ENCODE peak calls at places on chromosomes 11 and 22, in nine cellular contexts. One of them, this sample, is unnamed.

GRCh38 chr22:24165673-24166072 is 15.6 kb upstream of the SUSD2 start:
- DNase-seq in ascending aorta: no peak
- DNase-seq in lung: no peak
- DNase-seq in AG09309: no peak
- DNase-seq in body of pancreas: no peak
- DNase-seq in cardiac fibroblast: no peak
- DNase-seq in hepatocyte: no peak
- DNase-seq in adrenal gland: no peak
- DNase-seq in vagina: no peak
- DNase-seq in this sample: no peak

GRCh38 chr11:65454696-65455456 is 32.3 kb downstream of the NEAT1 start:
- DNase-seq in ascending aorta: peak
- DNase-seq in lung: peak
- DNase-seq in AG09309: no peak
- DNase-seq in body of pancreas: peak
- DNase-seq in cardiac fibroblast: peak
- DNase-seq in hepatocyte: peak
- DNase-seq in adrenal gland: peak
- DNase-seq in vagina: peak
- DNase-seq in this sample: no peak

GRCh38 chr11:77322506-77322905 is 21.0 kb upstream of the GDPD4 start:
- DNase-seq in ascending aorta: no peak
- DNase-seq in lung: peak
- DNase-seq in AG09309: peak
- DNase-seq in body of pancreas: peak
- DNase-seq in cardiac fibroblast: peak
- DNase-seq in hepatocyte: no peak
- DNase-seq in adrenal gland: peak
- DNase-seq in vagina: no peak
- DNase-seq in this sample: no peak

GRCh38 chr11:124716596-124716995 is 23.1 kb upstream of the NRGN start:
- DNase-seq in ascending aorta: no peak
- DNase-seq in lung: no peak
- DNase-seq in AG09309: no peak
- DNase-seq in body of pancreas: no peak
- DNase-seq in cardiac fibroblast: no peak
- DNase-seq in hepatocyte: no peak
- DNase-seq in adrenal gland: no peak
- DNase-seq in vagina: no peak
- DNase-seq in this sample: no peak

GRCh38 chr11:73379189-73379880 is 3.1 kb downstream of the RELT start:
- DNase-seq in ascending aorta: no peak
- DNase-seq in lung: peak
- DNase-seq in AG09309: no peak
- DNase-seq in body of pancreas: peak
- DNase-seq in cardiac fibroblast: no peak
- DNase-seq in hepatocyte: no peak
- DNase-seq in adrenal gland: no peak
- DNase-seq in vagina: no peak
- DNase-seq in this sample: peak

GRCh38 chr11:5200582-5200981 is at the start of gene OR51V1:
- DNase-seq in ascending aorta: no peak
- DNase-seq in lung: no peak
- DNase-seq in AG09309: no peak
- DNase-seq in body of pancreas: no peak
- DNase-seq in cardiac fibroblast: no peak
- DNase-seq in hepatocyte: no peak
- DNase-seq in adrenal gland: no peak
- DNase-seq in vagina: no peak
- DNase-seq in this sample: no peak

GRCh38 chr11:72352859-72353551 is 81.3 kb downstream of the CLPB start:
- DNase-seq in ascending aorta: no peak
- DNase-seq in lung: no peak
- DNase-seq in AG09309: peak
- DNase-seq in body of pancreas: no peak
- DNase-seq in cardiac fibroblast: peak
- DNase-seq in hepatocyte: peak
- DNase-seq in adrenal gland: no peak
- DNase-seq in vagina: no peak
- DNase-seq in this sample: no peak

GRCh38 chr11:65112551-65113360 is 1.1 kb downstream of the TM7SF2 start:
- DNase-seq in ascending aorta: peak
- DNase-seq in lung: no peak
- DNase-seq in AG09309: no peak
- DNase-seq in body of pancreas: peak
- DNase-seq in cardiac fibroblast: peak
- DNase-seq in hepatocyte: peak
- DNase-seq in adrenal gland: peak
- DNase-seq in vagina: no peak
- DNase-seq in this sample: no peak

GRCh38 chr11:114326776-114327175 is 30.6 kb downstream of the NNMT start:
- DNase-seq in ascending aorta: no peak
- DNase-seq in lung: no peak
- DNase-seq in AG09309: no peak
- DNase-seq in body of pancreas: no peak
- DNase-seq in cardiac fibroblast: no peak
- DNase-seq in hepatocyte: no peak
- DNase-seq in adrenal gland: no peak
- DNase-seq in vagina: no peak
- DNase-seq in this sample: no peak

GRCh38 chr11:2272241-2272945 is 2.0 kb upstream of the ASCL2 start:
- DNase-seq in ascending aorta: no peak
- DNase-seq in lung: no peak
- DNase-seq in AG09309: no peak
- DNase-seq in body of pancreas: no peak
- DNase-seq in cardiac fibroblast: no peak
- DNase-seq in hepatocyte: no peak
- DNase-seq in adrenal gland: no peak
- DNase-seq in vagina: peak
- DNase-seq in this sample: no peak

GRCh38 chr11:26994579-26995210 is 783 bp downstream of the FIBIN start:
- DNase-seq in ascending aorta: no peak
- DNase-seq in lung: no peak
- DNase-seq in AG09309: no peak
- DNase-seq in body of pancreas: peak
- DNase-seq in cardiac fibroblast: peak
- DNase-seq in hepatocyte: no peak
- DNase-seq in adrenal gland: no peak
- DNase-seq in vagina: no peak
- DNase-seq in this sample: no peak

GRCh38 chr22:49323751-49324415 is 503.8 kb downstream of the BRD1 start:
- DNase-seq in ascending aorta: peak
- DNase-seq in lung: no peak
- DNase-seq in AG09309: no peak
- DNase-seq in body of pancreas: no peak
- DNase-seq in cardiac fibroblast: no peak
- DNase-seq in hepatocyte: no peak
- DNase-seq in adrenal gland: no peak
- DNase-seq in vagina: peak
- DNase-seq in this sample: no peak

GRCh38 chr11:80327971-80328614 is 887.3 kb upstream of the TENM4 start:
- DNase-seq in ascending aorta: no peak
- DNase-seq in lung: no peak
- DNase-seq in AG09309: no peak
- DNase-seq in body of pancreas: no peak
- DNase-seq in cardiac fibroblast: no peak
- DNase-seq in hepatocyte: no peak
- DNase-seq in adrenal gland: no peak
- DNase-seq in vagina: no peak
- DNase-seq in this sample: no peak

GRCh38 chr11:116249561-116249960 is 523.2 kb downstream of the BUD13 start:
- DNase-seq in ascending aorta: no peak
- DNase-seq in lung: no peak
- DNase-seq in AG09309: no peak
- DNase-seq in body of pancreas: no peak
- DNase-seq in cardiac fibroblast: no peak
- DNase-seq in hepatocyte: no peak
- DNase-seq in adrenal gland: no peak
- DNase-seq in vagina: no peak
- DNase-seq in this sample: peak

GRCh38 chr22:19966908-19967750 is 25.5 kb upstream of the TXNRD2 start:
- DNase-seq in ascending aorta: no peak
- DNase-seq in lung: no peak
- DNase-seq in AG09309: no peak
- DNase-seq in body of pancreas: no peak
- DNase-seq in cardiac fibroblast: no peak
- DNase-seq in hepatocyte: no peak
- DNase-seq in adrenal gland: no peak
- DNase-seq in vagina: no peak
- DNase-seq in this sample: no peak

GRCh38 chr11:111259871-111260270 is 14.3 kb downstream of the POU2AF2 start:
- DNase-seq in ascending aorta: no peak
- DNase-seq in lung: no peak
- DNase-seq in AG09309: no peak
- DNase-seq in body of pancreas: no peak
- DNase-seq in cardiac fibroblast: no peak
- DNase-seq in hepatocyte: no peak
- DNase-seq in adrenal gland: no peak
- DNase-seq in vagina: no peak
- DNase-seq in this sample: no peak

GRCh38 chr11:105057432-105057831 is 12.3 kb upstream of the CARD16 start:
- DNase-seq in ascending aorta: no peak
- DNase-seq in lung: no peak
- DNase-seq in AG09309: no peak
- DNase-seq in body of pancreas: no peak
- DNase-seq in cardiac fibroblast: no peak
- DNase-seq in hepatocyte: no peak
- DNase-seq in adrenal gland: no peak
- DNase-seq in vagina: no peak
- DNase-seq in this sample: no peak
- TF ChIP-seq CTCF in ascending aorta: no peak
- TF ChIP-seq CTCF in lung: no peak
- TF ChIP-seq CTCF in AG09309: no peak
- TF ChIP-seq CTCF in body of pancreas: no peak
- TF ChIP-seq CTCF in cardiac fibroblast: no peak
- TF ChIP-seq CTCF in hepatocyte: no peak
- TF ChIP-seq CTCF in adrenal gland: no peak
- TF ChIP-seq CTCF in vagina: no peak
- TF ChIP-seq CTCF in this sample: no peak

DNA sequence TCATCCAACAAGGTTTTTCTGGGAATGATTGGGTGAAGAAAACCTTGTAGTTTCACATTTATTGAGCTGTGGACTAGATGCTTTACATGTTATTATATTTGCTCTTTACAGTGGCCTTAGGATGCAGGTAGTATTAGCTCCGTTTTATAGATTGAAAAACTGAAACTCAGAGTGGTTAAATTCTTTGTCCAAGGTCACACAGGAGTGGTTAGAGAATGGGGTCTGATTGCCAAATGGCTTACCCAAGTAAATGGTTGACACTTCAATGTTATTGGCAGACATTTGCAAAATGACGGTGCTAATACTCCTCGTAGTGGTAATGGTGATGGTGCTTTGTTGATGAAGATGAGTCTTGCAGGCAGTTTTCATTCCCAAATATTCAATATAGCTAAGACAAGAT is 2.2 kb downstream of the GTPBP1 start:
- DNase-seq in ascending aorta: no peak
- DNase-seq in lung: no peak
- DNase-seq in AG09309: no peak
- DNase-seq in body of pancreas: no peak
- DNase-seq in cardiac fibroblast: no peak
- DNase-seq in hepatocyte: no peak
- DNase-seq in adrenal gland: no peak
- DNase-seq in vagina: no peak
- DNase-seq in this sample: no peak
- H3K4me3 ChIP-seq in ascending aorta: no peak
- H3K4me3 ChIP-seq in lung: no peak
- H3K4me3 ChIP-seq in AG09309: no peak
- H3K4me3 ChIP-seq in body of pancreas: no peak
- H3K4me3 ChIP-seq in cardiac fibroblast: no peak
- H3K4me3 ChIP-seq in hepatocyte: no peak
- H3K4me3 ChIP-seq in adrenal gland: no peak
- H3K4me3 ChIP-seq in vagina: no peak
- H3K4me3 ChIP-seq in this sample: peak

GRCh38 chr11:107457558-107458271 is at the start of gene CWF19L2:
- DNase-seq in ascending aorta: peak
- DNase-seq in lung: peak
- DNase-seq in AG09309: peak
- DNase-seq in body of pancreas: peak
- DNase-seq in cardiac fibroblast: peak
- DNase-seq in hepatocyte: peak
- DNase-seq in adrenal gland: peak
- DNase-seq in vagina: peak
- DNase-seq in this sample: peak
- TF ChIP-seq CTCF in ascending aorta: no peak
- TF ChIP-seq CTCF in lung: no peak
- TF ChIP-seq CTCF in AG09309: peak
- TF ChIP-seq CTCF in body of pancreas: peak
- TF ChIP-seq CTCF in cardiac fibroblast: no peak
- TF ChIP-seq CTCF in hepatocyte: no peak
- TF ChIP-seq CTCF in adrenal gland: no peak
- TF ChIP-seq CTCF in vagina: peak
- TF ChIP-seq CTCF in this sample: no peak

GRCh38 chr22:37030560-37031281 is 11.2 kb downstream of the MPST start:
- DNase-seq in ascending aorta: no peak
- DNase-seq in lung: no peak
- DNase-seq in AG09309: no peak
- DNase-seq in body of pancreas: no peak
- DNase-seq in cardiac fibroblast: no peak
- DNase-seq in hepatocyte: no peak
- DNase-seq in adrenal gland: no peak
- DNase-seq in vagina: no peak
- DNase-seq in this sample: no peak

GRCh38 chr22:37032535-37033460 is 13.3 kb downstream of the MPST start:
- DNase-seq in ascending aorta: no peak
- DNase-seq in lung: peak
- DNase-seq in AG09309: peak
- DNase-seq in body of pancreas: peak
- DNase-seq in cardiac fibroblast: peak
- DNase-seq in hepatocyte: peak
- DNase-seq in adrenal gland: no peak
- DNase-seq in vagina: no peak
- DNase-seq in this sample: no peak

GRCh38 chr22:37033605-37034430 is 14.3 kb downstream of the MPST start:
- DNase-seq in ascending aorta: no peak
- DNase-seq in lung: no peak
- DNase-seq in AG09309: no peak
- DNase-seq in body of pancreas: no peak
- DNase-seq in cardiac fibroblast: no peak
- DNase-seq in hepatocyte: peak
- DNase-seq in adrenal gland: no peak
- DNase-seq in vagina: no peak
- DNase-seq in this sample: no peak

GRCh38 chr22:37028692-37029674 is 9.4 kb downstream of the MPST start:
- DNase-seq in ascending aorta: no peak
- DNase-seq in lung: no peak
- DNase-seq in AG09309: no peak
- DNase-seq in body of pancreas: no peak
- DNase-seq in cardiac fibroblast: no peak
- DNase-seq in hepatocyte: no peak
- DNase-seq in adrenal gland: no peak
- DNase-seq in vagina: no peak
- DNase-seq in this sample: no peak

DNA sequence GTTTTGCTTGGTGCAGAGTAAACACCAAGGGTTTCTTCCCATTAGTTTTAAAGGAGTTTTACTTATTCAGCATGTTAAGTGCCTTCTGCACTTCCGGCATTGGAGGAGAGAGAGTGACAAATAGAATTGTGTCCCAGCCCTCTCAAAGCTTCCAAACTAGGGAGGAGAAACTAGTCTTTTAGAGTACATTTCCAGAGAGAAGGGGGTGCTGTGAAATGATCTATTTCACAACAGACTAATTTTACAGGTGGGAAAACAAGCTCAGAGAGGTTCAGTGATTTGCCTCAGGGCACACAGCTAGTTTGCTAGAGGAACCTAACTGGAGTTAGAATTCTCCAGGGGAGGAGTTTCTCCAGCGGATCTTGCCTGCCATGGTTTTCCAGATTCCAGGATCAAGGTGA is 12.6 kb downstream of the MPST start:
- DNase-seq in ascending aorta: no peak
- DNase-seq in lung: no peak
- DNase-seq in AG09309: no peak
- DNase-seq in body of pancreas: no peak
- DNase-seq in cardiac fibroblast: no peak
- DNase-seq in hepatocyte: peak
- DNase-seq in adrenal gland: no peak
- DNase-seq in vagina: no peak
- DNase-seq in this sample: no peak
- H3K4me3 ChIP-seq in ascending aorta: no peak
- H3K4me3 ChIP-seq in lung: no peak
- H3K4me3 ChIP-seq in AG09309: no peak
- H3K4me3 ChIP-seq in body of pancreas: no peak
- H3K4me3 ChIP-seq in cardiac fibroblast: no peak
- H3K4me3 ChIP-seq in hepatocyte: no peak
- H3K4me3 ChIP-seq in adrenal gland: no peak
- H3K4me3 ChIP-seq in vagina: no peak
- H3K4me3 ChIP-seq in this sample: no peak

This sample was measured in LNCaP clone FGC.